ENCODE peak calls at places on chromosomes 11 and 22, in ten cellular contexts. I is C1 segment of cervical spinal cord; Z is amniotic stem cell; Y is myocyte; L is CD8-positive, alpha-beta memory T cell; X is NCI-H748 treated with DMSO at 0.1 percent for 48 hours; D is amniotic epithelial cell; B is right cardiac atrium; Q is activated T-cell treated with anti-CD3 and anti-CD28 coated beads, Interleukin-2, amount 50 U/mL, for 1 hour; M is posterior vena cava. J is an unnamed sample.

GRCh38 chr11:115197433-115197832 is 306.8 kb downstream of the CADM1 start:
- DNase-seq in M (no peak), Y (no peak), B (no peak), L (no peak), D (peak; percentile 21), X (no peak), I (no peak), Z (no peak), Q (no peak), J (no peak)

GRCh38 chr11:129836979-129837378 is 21.3 kb downstream of the TMEM45B start:
- DNase-seq in Y (no peak), Z (no peak), Q (no peak), L (no peak), I (no peak), D (no peak), X (no peak), M (no peak), B (no peak), J (no peak)

GRCh38 chr11:33379931-33380330 is 122.8 kb downstream of the HIPK3 start:
- DNase-seq in L (no peak), I (no peak), X (no peak), M (no peak), Z (no peak), Q (no peak), Y (no peak), B (no peak), D (no peak), J (no peak)

GRCh38 chr11:818396-819128 is at the start of gene PNPLA2:
- DNase-seq in X (no peak), Z (no peak), D (peak; percentile 85), M (peak; percentile 85), L (no peak), Y (no peak), B (no peak), Q (no peak), I (no peak), J (no peak)

GRCh38 chr22:39530692-39531331 is 1.7 kb downstream of the RPS19BP1 start:
- DNase-seq in M (no peak), Y (no peak), D (peak; percentile 65), B (no peak), X (no peak), Q (no peak), L (peak; percentile 52), I (no peak), Z (no peak), J (no peak)

GRCh38 chr11:32960553-32961164 is 55.0 kb upstream of the DEPDC7 start:
- DNase-seq in Y (peak; percentile 65), Z (peak; percentile 11), I (no peak), L (peak; percentile 48), X (peak; percentile 6), M (no peak), Q (no peak), D (peak; percentile 59), B (no peak), J (no peak)

GRCh38 chr11:77089004-77089545 is 13.6 kb upstream of the OMP start:
- DNase-seq in Z (no peak), I (no peak), L (no peak), D (no peak), M (peak; percentile 44), X (no peak), B (peak; percentile 5), Q (no peak), Y (no peak), J (no peak)

GRCh38 chr11:75035911-75036536 is 47.3 kb downstream of the NEU3 start:
- DNase-seq in Z (no peak), L (no peak), D (no peak), Y (peak; percentile 93), I (no peak), Q (no peak), M (no peak), B (no peak), X (no peak), J (no peak)

GRCh38 chr22:29079218-29079901 is 6.5 kb downstream of the KREMEN1 start:
- DNase-seq in Y (peak; percentile 98), M (no peak), X (peak; percentile 76), D (no peak), B (no peak), L (no peak), Q (no peak), Z (no peak), I (peak; percentile 5), J (no peak)

GRCh38 chr22:22896601-22897000 is 9.0 kb downstream of the IGLL5 start:
- DNase-seq in B (no peak), Z (no peak), M (no peak), X (no peak), Q (no peak), D (no peak), I (no peak), Y (no peak), L (no peak), J (no peak)

GRCh38 chr11:8337115-8337386 is 73.4 kb upstream of the LMO1 start:
- DNase-seq in D (no peak), Y (no peak), B (no peak), I (no peak), L (no peak), Z (no peak), Q (no peak), M (no peak), X (no peak), J (no peak)

GRCh38 chr11:2709429-2709828 is 9.6 kb upstream of the KCNQ1OT1 start:
- DNase-seq in X (no peak), Y (no peak), B (no peak), L (no peak), Q (no peak), M (peak; percentile 74), I (no peak), D (peak; percentile 97), Z (no peak), J (no peak)

GRCh38 chr11:63920126-63920869 is 3.3 kb upstream of the RCOR2 start:
- DNase-seq in Q (no peak), X (no peak), D (no peak), I (peak; percentile 81), B (peak; percentile 90), Y (peak; percentile 14), Z (no peak), L (no peak), M (peak; percentile 90), J (no peak)

GRCh38 chr11:44750440-44751005 is 23.8 kb downstream of the TSPAN18 start:
- DNase-seq in Z (no peak), Y (no peak), I (no peak), M (no peak), X (no peak), Q (no peak), D (no peak), L (no peak), B (no peak), J (no peak)

GRCh38 chr22:49522582-49523373 is 304.9 kb downstream of the BRD1 start:
- DNase-seq in Y (no peak), I (no peak), M (peak; percentile 52), D (no peak), B (no peak), Z (no peak), L (no peak), X (no peak), Q (no peak), J (no peak)

GRCh38 chr11:73797457-73797856 is 9.8 kb downstream of the MRPL48 start:
- DNase-seq in M (no peak), Q (no peak), B (no peak), X (no peak), I (peak; percentile 43), Y (peak; percentile 84), Z (no peak), D (no peak), L (no peak), J (no peak)

GRCh38 chr11:128311742-128312719 is 275.3 kb downstream of the ETS1 start:
- DNase-seq in X (no peak), Q (no peak), B (no peak), Z (no peak), M (no peak), Y (no peak), L (peak; percentile 49), I (no peak), D (no peak), J (no peak)

GRCh38 chr11:2393111-2393868 is 7.3 kb upstream of the TSSC4 start:
- DNase-seq in L (no peak), X (no peak), I (no peak), D (no peak), Y (no peak), B (no peak), Q (no peak), Z (no peak), M (no peak), J (no peak)

GRCh38 chr11:123558536-123559315 is 95.7 kb downstream of the SCN3B start:
- DNase-seq in Y (no peak), Z (no peak), Q (no peak), D (peak; percentile 36), M (no peak), I (no peak), X (no peak), B (no peak), L (no peak), J (no peak)

GRCh38 chr11:33266418-33267215 is 9.4 kb downstream of the HIPK3 start:
- DNase-seq in X (no peak), Q (no peak), M (no peak), B (peak; percentile 66), L (no peak), Y (no peak), I (no peak), Z (no peak), D (peak; percentile 94), J (no peak)

GRCh38 chr11:92765965-92766371 is 203.5 kb upstream of the MTNR1B start:
- DNase-seq in I (peak; percentile 9), Z (no peak), Q (no peak), L (no peak), M (peak; percentile 78), X (peak; percentile 24), Y (no peak), D (no peak), B (peak; percentile 41), J (no peak)